ENCODE peak calls at places on chromosome 1, in seven cellular contexts. O is transverse colon, V is HepG2, Q is heart right ventricle, G is fibroblast of lung, M is uterus, A is cardiac muscle cell. H is an unnamed sample.

GRCh38 chr1:227887697-227888403 is 59.9 kb downstream of the WNT9A start:
- DNase-seq in O (peak), V (no peak), Q (peak), G (peak), M (peak), A (no peak), H (no peak)

GRCh38 chr1:151026460-151026859 is 9.9 kb upstream of the BNIPL start:
- DNase-seq in O (no peak), V (no peak), Q (no peak), G (no peak), M (no peak), A (no peak), H (no peak)

GRCh38 chr1:40939320-40940059 is 40.0 kb upstream of the CTPS1 start:
- DNase-seq in O (peak), V (peak), Q (peak), G (peak), M (peak), A (no peak), H (no peak)

GRCh38 chr1:172533511-172534116 is 664 bp downstream of the SUCO start:
- DNase-seq in O (no peak), V (peak), Q (no peak), G (peak), M (no peak), A (peak), H (no peak)

GRCh38 chr1:176854725-176855433 is 309.6 kb downstream of the ASTN1 start:
- DNase-seq in O (no peak), V (no peak), Q (no peak), G (no peak), M (no peak), A (no peak), H (no peak)

GRCh38 chr1:196152086-196152485 is 456.2 kb downstream of the KCNT2 start:
- DNase-seq in O (peak), V (no peak), Q (no peak), G (no peak), M (no peak), A (no peak), H (no peak)

GRCh38 chr1:44714944-44715571 is 15.9 kb downstream of the RNU5D-1 start:
- DNase-seq in O (peak), V (peak), Q (peak), G (peak), M (peak), A (peak), H (peak)

GRCh38 chr1:111127923-111128643 is 11.8 kb downstream of the DRAM2 start:
- DNase-seq in O (no peak), V (no peak), Q (no peak), G (no peak), M (no peak), A (no peak), H (no peak)

GRCh38 chr1:17826165-17826488 is 71.0 kb downstream of the ACTL8 start:
- DNase-seq in O (peak), V (peak), Q (no peak), G (peak), M (peak), A (peak), H (no peak)

GRCh38 chr1:18886003-18886335 is 16.4 kb downstream of the ALDH4A1 start:
- DNase-seq in O (no peak), V (no peak), Q (no peak), G (no peak), M (no peak), A (no peak), H (no peak)

GRCh38 chr1:232553050-232553754 is 76.7 kb downstream of the SIPA1L2 start:
- DNase-seq in O (peak), V (no peak), Q (peak), G (peak), M (peak), A (peak), H (no peak)

GRCh38 chr1:179175011-179175934 is 54.2 kb downstream of the ABL2 start:
- DNase-seq in O (no peak), V (no peak), Q (no peak), G (peak), M (no peak), A (no peak), H (no peak)
- TF ChIP-seq CTCF in O (no peak), V (no peak), Q (no peak), G (no peak), M (no peak), A (no peak), H (peak)

DNA sequence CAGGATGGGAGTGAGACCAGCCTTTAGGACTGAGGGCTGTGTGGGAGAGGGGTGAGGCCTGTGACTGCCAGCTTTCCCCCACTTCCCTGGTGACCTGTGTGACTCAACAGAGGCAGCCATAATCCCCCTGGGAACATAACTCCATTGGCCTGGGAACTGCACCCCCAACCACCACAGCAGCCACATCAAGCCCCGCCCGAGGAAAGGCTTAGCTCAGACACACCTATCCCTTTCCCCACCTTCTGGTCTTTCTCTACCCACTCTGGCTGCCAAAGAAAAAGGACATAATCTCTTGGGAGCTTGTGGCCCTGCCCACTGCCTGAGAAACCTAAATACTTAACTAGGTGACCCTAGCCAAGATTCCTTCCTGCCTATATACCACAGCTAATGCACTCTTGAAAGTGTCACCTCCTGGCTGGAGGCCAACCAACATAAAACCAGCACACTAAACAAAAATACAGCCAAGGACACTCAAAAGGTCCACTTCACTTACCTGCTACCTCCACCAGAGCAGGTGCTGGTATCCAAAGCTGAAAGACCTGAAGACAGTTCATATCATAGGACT is 406.6 kb upstream of the CAMK1G start:
- DNase-seq in O (no peak), V (no peak), Q (no peak), G (no peak), M (no peak), A (no peak), H (no peak)
- TF ChIP-seq CTCF in O (no peak), V (no peak), Q (no peak), G (no peak), M (no peak), A (no peak), H (no peak)

GRCh38 chr1:12049625-12050024 is 13.5 kb upstream of the TNFRSF8 start:
- DNase-seq in O (no peak), V (peak), Q (no peak), G (no peak), M (no peak), A (no peak), H (no peak)
- TF ChIP-seq CTCF in O (no peak), V (no peak), Q (no peak), G (no peak), M (no peak), A (no peak), H (no peak)

GRCh38 chr1:51342591-51343206 is 12.3 kb upstream of the TTC39A start:
- DNase-seq in O (no peak), V (no peak), Q (no peak), G (no peak), M (no peak), A (no peak), H (no peak)

GRCh38 chr1:51340380-51340779 is 10.0 kb upstream of the TTC39A start:
- DNase-seq in O (no peak), V (no peak), Q (no peak), G (no peak), M (no peak), A (no peak), H (no peak)

GRCh38 chr1:51344276-51344601 is 13.9 kb upstream of the TTC39A start:
- DNase-seq in O (no peak), V (no peak), Q (no peak), G (no peak), M (no peak), A (no peak), H (no peak)

GRCh38 chr1:51343624-51344023 is 13.3 kb upstream of the TTC39A start:
- DNase-seq in O (no peak), V (no peak), Q (no peak), G (no peak), M (no peak), A (no peak), H (no peak)

GRCh38 chr1:51341876-51342496 is 11.6 kb upstream of the TTC39A start:
- DNase-seq in O (no peak), V (no peak), Q (no peak), G (no peak), M (no peak), A (no peak), H (no peak)
- TF ChIP-seq CTCF in O (no peak), V (peak), Q (no peak), G (no peak), M (no peak), A (no peak), H (no peak)

DNA sequence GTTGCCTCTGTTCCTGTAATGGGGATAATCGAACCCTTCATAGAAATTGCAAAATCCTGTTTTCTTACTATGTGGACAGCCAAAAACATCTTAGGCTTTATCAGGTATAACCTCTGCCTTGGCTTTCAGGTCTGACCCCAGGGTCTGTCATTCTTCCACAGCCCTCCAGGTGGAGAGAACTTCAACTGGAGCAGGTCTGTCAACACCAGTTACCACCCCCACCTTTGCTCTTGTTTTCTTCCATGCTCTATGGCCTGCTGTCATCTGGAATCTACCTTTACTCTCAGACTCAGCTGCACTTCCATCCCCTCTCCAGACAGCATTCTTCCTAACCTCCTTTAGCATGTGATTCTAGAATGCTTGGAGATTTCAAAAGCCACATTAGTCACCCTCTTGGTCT is 10.4 kb upstream of the GJA9 start:
- DNase-seq in O (no peak), V (peak), Q (no peak), G (no peak), M (no peak), A (peak), H (no peak)
- TF ChIP-seq CTCF in O (no peak), V (peak), Q (no peak), G (no peak), M (no peak), A (no peak), H (no peak)

GRCh38 chr1:59574085-59574484 is 240.7 kb upstream of the HOOK1 start:
- DNase-seq in O (no peak), V (no peak), Q (no peak), G (peak), M (no peak), A (no peak), H (no peak)
- TF ChIP-seq CTCF in O (no peak), V (no peak), Q (no peak), G (no peak), M (no peak), A (peak), H (no peak)

GRCh38 chr1:202658766-202659165 is 51.5 kb downstream of the SYT2 start:
- DNase-seq in O (no peak), V (no peak), Q (no peak), G (no peak), M (no peak), A (no peak), H (peak)

GRCh38 chr1:202661136-202661845 is 49.0 kb downstream of the SYT2 start:
- DNase-seq in O (no peak), V (no peak), Q (no peak), G (no peak), M (no peak), A (no peak), H (no peak)

GRCh38 chr1:202659541-202659940 is 50.7 kb downstream of the SYT2 start:
- DNase-seq in O (no peak), V (no peak), Q (no peak), G (no peak), M (no peak), A (no peak), H (no peak)

GRCh38 chr1:202658251-202658650 is 52.0 kb downstream of the SYT2 start:
- DNase-seq in O (no peak), V (no peak), Q (no peak), G (no peak), M (no peak), A (no peak), H (no peak)

GRCh38 chr1:202659974-202660373 is 50.3 kb downstream of the SYT2 start:
- DNase-seq in O (no peak), V (no peak), Q (no peak), G (no peak), M (no peak), A (no peak), H (no peak)
- TF ChIP-seq CTCF in O (no peak), V (no peak), Q (no peak), G (no peak), M (no peak), A (no peak), H (no peak)